ENCODE peak calls at places on chromosomes 11 and 22, in four cellular contexts. G, C, R and O are unnamed samples.

GRCh38 chr11:6755303-6755952 is 16.3 kb downstream of the OR2AG2 start:
- DNase-seq in G (peak; percentile 41), C (peak; percentile 44), R (peak; percentile 34), O (peak; percentile 18)

GRCh38 chr11:27545946-27546345 is 39.4 kb upstream of the LIN7C start:
- DNase-seq in C (no peak), R (no peak), G (no peak), O (no peak)

GRCh38 chr11:279966-280761 is 2.0 kb downstream of the NLRP6 start:
- DNase-seq in G (no peak), C (no peak), R (peak; percentile 30), O (peak; percentile 38)

GRCh38 chr11:86519064-86519911 is 144.6 kb downstream of the CCDC81 start:
- DNase-seq in G (no peak), C (no peak), R (peak; percentile 95), O (peak; percentile 92)

GRCh38 chr11:79150966-79151365 is 289.9 kb downstream of the TENM4 start:
- DNase-seq in C (no peak), G (no peak), R (peak; percentile 86), O (no peak)

GRCh38 chr11:75896843-75897419 is 81.9 kb downstream of the UVRAG start:
- DNase-seq in C (peak; percentile 21), G (no peak), R (peak; percentile 55), O (peak; percentile 84)

GRCh38 chr22:29477919-29478318 is 2.1 kb upstream of the NEFH start:
- DNase-seq in G (no peak), C (no peak), R (no peak), O (no peak)

GRCh38 chr22:46976598-46976997 is 214.1 kb downstream of the TBC1D22A start:
- DNase-seq in C (no peak), G (no peak), R (no peak), O (no peak)

GRCh38 chr11:73465019-73465675 is 88.9 kb downstream of the RELT start:
- DNase-seq in C (no peak), G (no peak), R (no peak), O (no peak)

GRCh38 chr11:662689-663274 is 25.7 kb downstream of the DRD4 start:
- DNase-seq in C (no peak), R (peak; percentile 47), G (peak; percentile 76), O (peak; percentile 48)

DNA sequence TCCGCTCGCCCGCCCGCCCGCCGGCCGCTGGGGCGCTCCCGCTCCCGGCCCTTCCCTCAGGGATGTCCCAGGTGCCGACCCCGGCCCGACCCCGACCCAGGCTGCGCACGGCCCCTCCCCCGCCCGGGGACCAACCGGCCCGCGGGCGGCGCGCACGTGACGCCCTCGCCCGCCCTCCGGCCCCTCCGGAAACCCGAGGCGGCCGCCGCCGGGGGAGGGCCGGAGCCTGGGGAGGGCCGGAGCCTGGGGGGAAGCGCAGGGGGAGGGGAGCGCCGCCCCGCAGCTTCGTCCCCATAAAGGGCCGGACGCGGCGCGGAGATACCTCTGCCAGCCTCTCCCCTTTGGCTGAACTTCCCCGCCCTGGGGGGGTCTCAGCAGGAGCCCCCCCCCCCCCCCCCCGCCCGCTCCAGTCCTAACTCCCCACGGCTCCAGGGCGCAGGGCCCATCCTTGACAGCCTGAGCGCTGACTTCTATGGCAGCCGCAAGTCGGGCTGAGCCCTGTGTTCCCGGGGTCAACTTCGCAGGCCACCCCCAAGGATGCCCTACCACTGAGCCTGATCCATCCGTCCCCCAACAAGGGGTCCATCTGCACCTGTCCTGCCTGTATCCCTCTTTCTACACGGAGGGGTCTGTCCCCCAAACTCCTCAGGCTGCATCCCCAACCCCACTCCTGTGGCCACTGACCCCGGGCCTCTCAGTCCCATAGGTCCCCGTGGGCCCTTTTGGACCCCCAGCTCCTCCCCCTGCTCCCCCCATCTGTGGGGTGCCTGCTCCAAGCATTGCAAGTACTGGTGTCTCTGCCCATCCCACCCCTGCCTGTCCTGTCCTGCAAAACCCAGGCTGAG is at the start of gene MAPK12:
- DNase-seq in R (no peak), G (peak; percentile 63), C (peak; percentile 71), O (no peak)
- H3K14ac ChIP-seq in R (peak within 1 kb of the TSS; percentile 91), G (peak within 1 kb of the TSS; percentile 64), C (peak within 1 kb of the TSS; percentile 97), O (no peak within 1 kb of the TSS)

DNA sequence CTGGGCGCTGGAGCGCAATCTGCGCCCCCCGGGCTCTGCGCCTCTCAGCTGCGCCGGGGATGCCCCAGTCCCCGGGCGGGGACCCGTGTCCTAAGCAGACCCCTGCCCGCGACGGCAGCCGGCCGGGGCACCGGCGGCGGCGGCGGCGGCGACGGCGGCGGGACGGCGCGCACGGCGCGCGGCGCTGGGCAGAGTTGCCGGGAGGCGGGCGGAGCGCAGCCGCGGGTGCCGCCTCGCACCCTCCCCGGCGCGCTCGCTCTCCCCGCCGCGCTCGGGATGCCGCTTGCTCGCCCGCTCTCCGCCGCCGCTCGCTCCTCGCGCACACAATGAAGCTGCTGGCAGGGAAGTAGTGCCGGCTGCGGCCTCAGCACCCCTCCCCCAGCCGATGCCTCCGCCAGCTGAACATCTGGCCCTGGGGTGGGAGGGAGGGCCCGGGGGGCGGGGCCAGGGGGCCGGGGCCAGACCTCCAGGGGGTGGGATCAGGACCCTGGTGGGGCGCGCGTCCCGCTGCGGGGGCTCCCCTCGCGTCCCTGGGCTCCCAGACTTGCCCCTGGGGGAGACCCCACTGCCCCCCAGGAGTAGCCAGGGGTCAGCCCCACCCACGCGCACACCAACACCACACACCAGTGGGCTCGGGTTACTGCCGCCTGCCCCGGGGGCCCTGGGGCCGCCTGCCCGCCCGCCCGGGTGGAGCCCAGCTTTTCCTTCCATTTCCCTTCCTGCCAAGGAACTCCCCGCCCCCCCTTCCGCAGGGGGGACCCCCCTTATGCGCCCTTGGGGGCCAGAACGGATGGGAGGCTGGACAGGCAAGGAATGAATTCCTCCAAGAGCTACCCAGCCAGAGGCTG is at the start of gene RCOR2:
- DNase-seq in R (peak; percentile 80), C (peak; percentile 83), G (peak; percentile 90), O (peak; percentile 93)
- H3K14ac ChIP-seq in R (peak within 1 kb of the TSS; percentile 98), C (peak within 1 kb of the TSS; percentile 95), G (peak within 1 kb of the TSS; percentile 91), O (peak within 1 kb of the TSS; percentile 93)

DNA sequence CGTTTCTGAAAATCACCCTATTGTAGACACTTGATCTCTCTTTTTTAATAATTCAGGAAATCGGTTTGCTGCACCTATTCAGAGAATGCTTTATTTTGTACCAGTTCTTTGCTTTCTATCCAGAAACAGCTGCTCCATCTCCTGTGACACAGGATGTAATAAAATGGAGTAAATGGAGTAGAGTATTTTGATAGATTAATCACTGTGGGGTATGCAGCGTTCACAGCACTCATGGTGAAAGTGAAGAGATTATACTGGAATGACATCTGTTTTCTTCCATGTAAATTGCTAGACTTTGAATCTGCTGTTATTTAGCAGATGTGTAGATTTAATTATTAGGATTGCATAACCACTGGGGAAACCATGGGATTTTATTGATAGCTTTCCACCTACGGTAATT is 227.3 kb upstream of the ARHGAP42 start:
- DNase-seq in G (no peak), R (no peak), C (no peak), O (no peak)
- H3K14ac ChIP-seq in G (no peak overlapping the region), R (no peak overlapping the region), C (no peak overlapping the region), O (no peak overlapping the region)

GRCh38 chr22:42269407-42270177 is 861 bp downstream of the TCF20 start:
- DNase-seq in R (no peak), C (no peak), G (peak; percentile 80), O (peak; percentile 69)
- H3K14ac ChIP-seq in R (no peak overlapping the region), C (peak overlapping the region; percentile 14), G (peak overlapping the region; percentile 37), O (peak overlapping the region; percentile 95)

DNA sequence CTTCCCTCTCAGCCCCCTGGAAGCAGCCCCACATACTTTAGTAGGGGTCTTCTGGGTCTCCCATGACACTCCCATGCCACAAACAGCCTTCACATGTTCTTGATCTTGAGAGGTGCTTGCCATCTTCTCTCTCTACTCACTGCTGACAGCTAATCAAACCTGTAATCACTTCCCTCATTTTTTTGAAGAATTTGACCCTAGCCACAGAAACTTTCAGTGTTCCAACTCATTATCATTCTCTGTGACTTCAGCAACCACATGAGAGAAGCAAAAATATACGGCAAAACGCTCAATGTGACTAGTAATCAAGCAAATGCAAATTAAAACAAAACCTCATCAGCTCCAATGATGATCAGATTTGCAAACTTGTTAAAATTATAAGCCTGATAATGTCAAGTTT is 38.3 kb upstream of the POU2AF2 start:
- DNase-seq in C (no peak), G (no peak), R (no peak), O (no peak)
- H3K14ac ChIP-seq in C (no peak overlapping the region), G (no peak overlapping the region), R (peak overlapping the region; percentile 94), O (no peak overlapping the region)

DNA sequence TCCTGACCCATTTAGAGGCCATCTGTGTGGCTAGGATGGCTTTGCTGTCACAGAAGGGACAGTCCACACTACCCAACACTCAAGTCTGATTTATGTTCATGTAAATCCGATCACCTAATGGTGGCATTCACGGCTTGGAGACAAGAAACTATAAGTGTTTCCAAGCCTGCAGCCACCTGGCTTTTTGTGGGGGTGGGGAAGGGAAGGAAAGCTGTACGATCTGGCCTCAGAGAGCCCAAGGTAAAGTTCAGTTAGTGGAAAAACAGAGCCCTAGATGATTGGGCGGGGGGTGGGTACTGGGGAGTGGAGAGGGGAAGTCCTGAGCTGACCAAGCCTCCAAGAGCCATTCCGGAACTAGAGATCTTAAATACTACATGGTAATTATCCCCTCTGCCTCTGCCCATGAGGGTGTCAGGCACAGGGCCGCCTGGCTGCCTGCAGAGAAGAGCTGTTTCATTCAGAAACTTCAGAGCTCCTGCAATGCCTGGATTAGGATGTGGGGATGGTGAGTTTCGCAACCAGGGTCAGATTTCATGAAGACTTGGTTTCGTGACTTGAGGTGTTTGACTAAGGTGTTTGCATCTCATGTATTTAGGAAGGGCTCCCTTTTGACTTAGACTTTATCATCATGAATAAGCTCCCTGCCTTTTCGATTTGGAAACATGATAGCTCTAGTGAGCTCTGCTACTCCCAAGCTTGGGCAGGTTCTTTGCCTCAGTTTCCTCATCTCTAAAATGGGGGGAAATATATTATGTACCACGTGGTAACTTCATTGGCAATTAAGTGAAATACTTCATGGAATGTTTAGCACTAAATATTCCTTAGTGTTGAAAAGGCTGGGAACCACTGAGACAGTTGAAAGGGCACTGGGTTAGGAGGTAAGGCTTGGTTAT is 9.0 kb downstream of the TIMP3 start:
- DNase-seq in R (peak; percentile 51), C (no peak), G (peak; percentile 52), O (peak; percentile 70)
- H3K14ac ChIP-seq in R (peak overlapping the region; percentile 7), C (no peak overlapping the region), G (no peak overlapping the region), O (no peak overlapping the region)

DNA sequence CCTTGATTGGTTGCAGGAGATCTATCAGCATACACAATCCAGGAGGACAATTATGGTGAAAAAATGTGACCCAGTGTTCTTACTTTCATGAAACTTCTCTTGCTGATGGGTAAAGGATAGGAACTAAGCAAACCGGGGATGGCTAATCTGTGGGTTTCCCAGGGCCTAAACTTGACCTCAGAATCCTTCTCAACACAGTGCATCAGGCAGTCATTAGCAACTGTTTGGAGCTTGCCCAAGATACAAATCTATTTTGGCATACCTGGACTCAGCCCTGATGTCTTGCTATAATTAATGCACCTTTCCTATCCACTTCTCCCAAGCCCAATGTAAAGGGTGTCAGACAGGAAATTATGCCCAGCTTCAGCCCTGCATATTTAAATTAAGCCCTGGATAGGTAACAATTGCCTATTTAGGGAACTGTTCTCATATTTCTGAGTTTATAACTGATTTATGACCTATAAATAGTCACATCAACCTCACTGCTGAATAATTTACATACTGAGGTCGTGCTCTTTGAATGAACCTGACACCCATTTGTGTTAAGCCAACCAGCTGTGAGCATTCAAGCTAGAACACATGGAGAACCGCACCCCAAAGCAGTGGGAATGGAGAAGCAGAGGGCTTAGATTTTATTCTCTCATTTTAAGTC is 9.2 kb upstream of the PHF21A start:
- DNase-seq in C (no peak), G (no peak), R (no peak), O (no peak)
- H3K14ac ChIP-seq in C (no peak overlapping the region), G (no peak overlapping the region), R (no peak overlapping the region), O (no peak overlapping the region)

GRCh38 chr11:120151536-120151935 is 13.6 kb upstream of the TRIM29 start:
- DNase-seq in G (no peak), R (no peak), C (no peak), O (no peak)

GRCh38 chr11:120146413-120147093 is 8.6 kb upstream of the TRIM29 start:
- DNase-seq in R (no peak), G (no peak), C (no peak), O (no peak)

GRCh38 chr11:120149246-120149645 is 11.3 kb upstream of the TRIM29 start:
- DNase-seq in G (no peak), C (no peak), R (no peak), O (no peak)

GRCh38 chr11:120147950-120148270 is 10.0 kb upstream of the TRIM29 start:
- DNase-seq in R (no peak), C (no peak), G (no peak), O (no peak)

GRCh38 chr11:120147094-120147949 is 9.4 kb upstream of the TRIM29 start:
- DNase-seq in G (peak; percentile 31), R (no peak), C (no peak), O (no peak)
- H3K14ac ChIP-seq in G (no peak overlapping the region), R (no peak overlapping the region), C (peak overlapping the region; percentile 9), O (no peak overlapping the region)